ENCODE peak calls at places on chromosome 7, in five cellular contexts. P is H1, R is GM12878, E is HepG2, F is NT2/D1. T is an unnamed sample.
A peak's percentile ranks its signal among the peaks of the same experiment; 100 is the strongest.

GRCh38 chr7:104695563-104695962 is 318.4 kb upstream of the KMT2E start:
- DNase-seq in E (no peak), R (no peak), P (no peak), F (no peak), T (no peak)

GRCh38 chr7:37659971-37660370 is 23.6 kb upstream of the GPR141 start:
- DNase-seq in R (no peak), P (no peak), E (no peak), F (no peak), T (no peak)

GRCh38 chr7:106074257-106074656 is 37.9 kb downstream of the SYPL1 start:
- DNase-seq in F (no peak), E (no peak), P (no peak), R (no peak), T (no peak)

GRCh38 chr7:65983965-65984654 is 2.1 kb upstream of the GUSB start:
- DNase-seq in R (no peak), E (no peak), P (no peak), F (no peak), T (no peak)

GRCh38 chr7:22094413-22095304 is 149.0 kb upstream of the CDCA7L start:
- DNase-seq in P (no peak), R (no peak), E (no peak), F (no peak), T (no peak)

GRCh38 chr7:5354460-5355279 is 69.0 kb downstream of the TNRC18 start:
- DNase-seq in F (no peak), E (no peak), R (no peak), P (no peak), T (no peak)

GRCh38 chr7:98375664-98376063 is 25.2 kb downstream of the BAIAP2L1 start:
- DNase-seq in F (no peak), E (no peak), P (no peak), R (no peak), T (no peak)

GRCh38 chr7:13016633-13017324 is 329.3 kb downstream of the ARL4A start:
- DNase-seq in R (no peak), E (peak; percentile 86), P (no peak), F (no peak), T (no peak)

GRCh38 chr7:26515462-26515861 is 223.8 kb downstream of the SNX10 start:
- DNase-seq in F (no peak), E (no peak), P (no peak), R (no peak), T (no peak)

GRCh38 chr7:5634107-5634950 is 147.1 kb downstream of the RNF216 start:
- DNase-seq in E (no peak), R (no peak), F (no peak), P (no peak), T (no peak)

GRCh38 chr7:122305475-122306319 is 1.1 kb upstream of the FEZF1 start:
- DNase-seq in F (no peak), P (no peak), E (no peak), R (no peak), T (peak; percentile 51)

GRCh38 chr7:80508440-80508839 is 3.4 kb downstream of the GNAT3 start:
- DNase-seq in E (no peak), F (no peak), R (no peak), P (no peak), T (no peak)

GRCh38 chr7:28500143-28500542 is 87.8 kb downstream of the CREB5 start:
- DNase-seq in R (no peak), F (no peak), E (no peak), P (no peak), T (no peak)

DNA sequence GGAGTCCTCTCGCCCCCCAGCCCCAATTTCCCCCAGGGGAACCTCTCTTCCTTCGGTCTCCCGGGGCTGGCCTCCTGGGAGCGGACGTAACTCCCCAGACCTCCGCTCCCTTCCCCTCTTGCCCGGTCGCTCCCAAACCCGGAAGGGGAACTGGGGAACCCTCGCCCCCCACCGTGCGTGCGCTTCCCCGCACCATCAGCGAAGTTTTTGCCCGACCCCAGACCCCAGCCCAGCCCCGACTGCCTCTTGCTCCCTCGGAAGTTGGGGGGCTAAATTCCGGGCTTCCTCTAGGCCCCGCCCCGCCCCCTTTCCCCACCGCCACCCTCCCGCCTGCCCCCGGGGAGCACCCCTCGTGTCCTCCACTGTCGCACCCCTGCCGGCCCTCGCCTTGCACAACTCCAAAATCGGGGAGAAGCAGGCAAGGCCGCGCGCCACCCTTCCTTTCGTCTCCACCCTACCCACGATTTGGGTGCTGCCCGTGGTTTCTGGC is 447 bp downstream of the GNB2 start:
- DNase-seq in F (no peak), P (no peak), R (no peak), E (no peak), T (no peak)
- TF ChIP-seq SUZ12 in F (no peak), P (no peak), R (no peak), E (no peak), T (no peak)

DNA sequence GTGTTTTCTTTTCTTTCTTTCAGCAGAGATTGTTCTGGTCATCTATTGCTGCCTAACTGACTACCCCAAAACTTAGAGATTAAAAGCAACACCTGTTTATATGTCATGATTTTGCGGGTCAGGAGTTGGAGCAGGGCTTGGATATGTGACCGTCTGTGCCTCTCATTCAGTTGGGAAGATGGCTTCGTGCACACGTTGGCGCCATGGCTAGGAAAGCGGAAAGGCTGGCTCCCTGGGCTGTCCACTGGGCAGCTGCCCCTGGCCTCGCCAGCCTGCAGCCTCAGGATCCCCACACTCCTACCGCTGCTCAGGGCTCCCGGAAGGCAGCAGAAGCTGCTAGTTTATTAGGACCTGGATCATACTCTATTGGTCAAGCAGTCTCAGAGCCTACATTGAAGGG is 638.1 kb upstream of the FOXK1 start:
- DNase-seq in E (no peak), F (no peak), P (no peak), R (no peak), T (no peak)
- TF ChIP-seq SUZ12 in E (no peak), F (no peak), P (no peak), R (no peak), T (no peak)

GRCh38 chr7:51067757-51068156 is 248.9 kb downstream of the COBL start:
- DNase-seq in R (no peak), F (peak; percentile 88), E (peak; percentile 53), P (no peak), T (peak; percentile 51)
- TF ChIP-seq SUZ12 in R (no peak), F (no peak), E (no peak), P (no peak), T (no peak)

GRCh38 chr7:102912742-102913141 is at the start of gene LRRC17:
- DNase-seq in R (no peak), E (no peak), P (no peak), F (no peak), T (peak; percentile 60)
- TF ChIP-seq SUZ12 in R (no peak), E (no peak), P (no peak), F (no peak), T (no peak)

GRCh38 chr7:139828446-139828845 is 618 bp upstream of the TBXAS1 start:
- DNase-seq in P (no peak), F (no peak), R (no peak), E (no peak), T (no peak)
- TF ChIP-seq SUZ12 in P (no peak), F (no peak), R (no peak), E (no peak), T (no peak)

DNA sequence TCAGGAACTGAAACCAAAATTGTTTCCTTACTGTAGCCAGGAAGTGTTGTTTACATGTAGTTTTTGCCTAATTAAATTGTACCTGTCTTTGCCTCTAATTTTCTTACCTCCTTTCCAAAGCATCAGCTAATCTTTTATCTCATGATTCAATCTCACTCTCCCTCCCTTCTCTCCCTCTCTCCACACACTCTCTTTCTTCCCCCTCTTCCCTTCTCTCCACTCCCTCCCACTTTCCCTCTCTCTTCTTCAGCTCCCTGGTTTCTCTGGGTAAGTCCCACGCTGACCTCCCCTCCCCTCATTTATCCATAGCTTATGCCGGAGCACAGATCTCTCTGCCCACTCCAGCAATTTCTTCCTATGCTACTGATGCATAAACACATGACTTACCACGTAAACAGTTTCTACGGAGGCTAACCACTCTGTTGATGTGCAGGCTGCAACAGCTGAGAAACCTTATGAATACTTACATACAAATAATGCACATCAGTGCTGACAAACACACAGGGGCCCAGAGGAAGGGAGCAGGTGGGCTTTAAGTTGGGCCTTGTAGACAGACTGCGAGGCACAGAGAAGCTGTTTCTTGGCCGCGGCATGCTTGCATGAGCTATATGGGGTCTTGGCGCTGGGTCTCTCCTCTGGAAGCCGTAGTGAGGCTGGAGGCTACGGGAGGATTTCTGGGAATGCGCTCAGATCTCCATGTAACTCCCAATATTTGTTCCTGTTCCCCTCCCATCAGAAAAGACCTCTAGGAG is 174.4 kb upstream of the PLXNA4 start:
- DNase-seq in E (no peak), F (no peak), P (no peak), R (no peak), T (no peak)
- TF ChIP-seq SUZ12 in E (no peak), F (no peak), P (no peak), R (no peak), T (no peak)

DNA sequence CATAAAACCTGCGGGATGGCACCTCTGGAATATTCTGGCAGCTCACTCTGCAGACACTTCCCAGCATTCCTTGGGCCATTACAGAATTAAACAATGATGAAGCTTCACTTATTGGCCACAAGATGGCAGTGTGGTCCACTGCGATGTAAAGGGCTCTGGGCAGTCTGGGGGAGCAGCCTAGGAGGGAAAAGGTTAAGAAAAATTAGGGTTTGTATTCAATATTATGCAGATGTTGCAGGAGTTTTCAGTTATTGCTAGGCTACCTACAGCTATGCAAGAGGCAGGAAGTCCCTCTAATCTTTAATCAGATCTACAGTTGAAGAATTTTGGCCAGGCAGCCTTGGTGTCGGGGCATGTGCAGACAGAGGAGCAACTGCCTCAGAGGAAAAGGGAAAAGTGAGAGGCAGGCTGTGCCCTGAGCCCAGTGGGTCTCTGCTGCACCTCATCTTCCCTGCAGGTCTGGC is 233.2 kb upstream of the PRSS1 start:
- DNase-seq in F (peak; percentile 69), R (peak; percentile 17), E (peak; percentile 55), P (no peak), T (peak; percentile 65)
- TF ChIP-seq SUZ12 in F (no peak), R (no peak), E (no peak), P (no peak), T (no peak)

GRCh38 chr7:112994666-112995065 is 92.0 kb downstream of the GPR85 start:
- DNase-seq in F (no peak), P (no peak), E (no peak), R (no peak), T (no peak)
- TF ChIP-seq SUZ12 in F (no peak), P (no peak), E (no peak), R (no peak), T (no peak)

GRCh38 chr7:89259085-89259484 is 463.5 kb upstream of the TEX47 start:
- DNase-seq in P (no peak), E (no peak), R (no peak), F (no peak), T (no peak)
- TF ChIP-seq SUZ12 in P (no peak), E (no peak), R (no peak), F (no peak), T (no peak)